ENCODE peak calls at places on chromosomes 16 and 17, in seven cellular contexts. P is IMR-90, K is OCI-LY7, M is small intestine, L is sigmoid colon, E is brain microvascular endothelial cell, H is PC-9. Z is an unnamed sample.

GRCh38 chr16:73747328-73747727 is 549.3 kb upstream of the PSMD7 start:
- DNase-seq in L (no peak), H (no peak), P (no peak), E (no peak), K (no peak), M (no peak), Z (no peak)

GRCh38 chr17:68972119-68972704 is 17.0 kb upstream of the ABCA8 start:
- DNase-seq in H (no peak), E (peak; percentile 18), P (peak; percentile 36), M (no peak), K (peak; percentile 33), L (no peak), Z (no peak)

GRCh38 chr17:33751702-33752065 is 458.6 kb upstream of the ASIC2 start:
- DNase-seq in H (no peak), L (no peak), P (no peak), M (no peak), E (no peak), K (no peak), Z (no peak)

GRCh38 chr16:49101997-49102396 is 179.6 kb downstream of the CBLN1 start:
- DNase-seq in L (no peak), E (no peak), M (no peak), K (no peak), H (no peak), P (no peak), Z (no peak)

GRCh38 chr16:14015017-14015416 is 56.1 kb upstream of the MRTFB start:
- DNase-seq in H (no peak), L (no peak), M (peak; percentile 6), E (no peak), P (peak; percentile 30), K (no peak), Z (no peak)

GRCh38 chr16:56611281-56611833 is 3.0 kb downstream of the MT2A start:
- DNase-seq in K (no peak), M (no peak), E (peak; percentile 32), H (no peak), L (no peak), P (peak; percentile 67), Z (no peak)

GRCh38 chr17:50976951-50977472 is 110.9 kb upstream of the TOB1 start:
- DNase-seq in L (no peak), H (no peak), M (no peak), K (no peak), E (no peak), P (no peak), Z (no peak)

GRCh38 chr17:60231234-60231633 is 81.5 kb downstream of the CA4 start:
- DNase-seq in P (peak; percentile 39), H (no peak), E (peak; percentile 32), M (peak; percentile 61), L (no peak), K (peak; percentile 22), Z (no peak)

GRCh38 chr17:39791296-39791992 is 53.7 kb downstream of the GRB7 start:
- DNase-seq in M (no peak), L (no peak), H (no peak), K (no peak), E (no peak), P (no peak), Z (no peak)

GRCh38 chr17:43356999-43357398 is 41.8 kb upstream of the ARL4D start:
- DNase-seq in H (peak; percentile 82), E (peak; percentile 86), L (no peak), P (peak; percentile 96), M (no peak), K (no peak), Z (peak; percentile 57)

GRCh38 chr17:58329035-58329807 is 626 bp upstream of the TSPOAP1 start:
- DNase-seq in K (peak; percentile 92), M (no peak), E (no peak), P (no peak), H (no peak), L (no peak), Z (no peak)

GRCh38 chr16:48788475-48788874 is 178.5 kb upstream of the N4BP1 start:
- DNase-seq in K (no peak), P (no peak), H (no peak), L (no peak), M (no peak), E (no peak), Z (no peak)

GRCh38 chr16:63614421-63614820 is 1507.4 kb downstream of the CDH11 start:
- DNase-seq in M (no peak), L (no peak), K (no peak), H (no peak), P (no peak), E (peak; percentile 7), Z (no peak)

GRCh38 chr16:63617990-63618763 is 1503.7 kb downstream of the CDH11 start:
- DNase-seq in P (no peak), M (peak; percentile 43), K (no peak), H (no peak), E (no peak), L (no peak), Z (peak; percentile 8)

GRCh38 chr16:63617047-63617989 is 1504.5 kb downstream of the CDH11 start:
- DNase-seq in M (peak; percentile 7), L (no peak), E (peak; percentile 1), K (no peak), P (no peak), H (no peak), Z (no peak)

GRCh38 chr16:63623551-63624039 is 1498.3 kb downstream of the CDH11 start:
- DNase-seq in E (no peak), P (no peak), H (no peak), L (no peak), M (no peak), K (no peak), Z (no peak)

DNA sequence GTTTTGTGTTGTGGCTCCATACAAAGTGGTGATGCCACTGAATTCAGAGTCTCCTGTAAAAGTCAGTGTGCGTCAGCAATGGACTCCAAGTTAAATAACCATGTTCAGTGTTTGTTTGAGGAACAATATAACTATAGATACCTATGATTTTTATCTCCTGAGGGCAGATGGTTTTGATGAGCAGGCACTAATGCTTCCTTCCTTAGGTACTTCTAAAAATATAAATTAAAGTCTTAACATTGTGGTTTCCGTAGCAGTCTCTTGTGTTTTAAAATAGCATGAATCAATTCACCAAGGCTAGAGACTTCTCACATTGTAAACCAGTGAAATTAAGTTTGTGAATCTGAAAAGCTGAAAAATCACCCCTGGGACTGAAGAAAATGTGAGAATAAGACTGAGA is 1503.0 kb downstream of the CDH11 start:
- DNase-seq in P (no peak), L (no peak), H (no peak), M (no peak), K (no peak), E (no peak), Z (no peak)
- H3K27ac ChIP-seq in P (no peak overlapping the region), L (no peak overlapping the region), H (no peak overlapping the region), M (no peak overlapping the region), K (no peak overlapping the region), E (no peak overlapping the region), Z (no peak overlapping the region)

GRCh38 chr16:89123001-89123830 is 29.6 kb downstream of the ACSF3 start:
- DNase-seq in L (no peak), H (no peak), M (no peak), E (no peak), P (no peak), K (no peak), Z (no peak)
- H3K27ac ChIP-seq in L (no peak overlapping the region), H (no peak overlapping the region), M (peak overlapping the region; percentile 5), E (no peak overlapping the region), P (no peak overlapping the region), K (peak overlapping the region; percentile 97), Z (no peak overlapping the region)

GRCh38 chr16:29862383-29862883 is 593 bp downstream of the CDIPT start:
- DNase-seq in M (peak; percentile 35), L (no peak), P (no peak), H (peak; percentile 48), E (no peak), K (no peak), Z (no peak)
- H3K27ac ChIP-seq in M (peak overlapping the region; percentile 83), L (peak overlapping the region; percentile 93), P (peak overlapping the region; percentile 86), H (no peak overlapping the region), E (peak overlapping the region; percentile 99), K (peak overlapping the region; percentile 45), Z (peak overlapping the region; percentile 76)

DNA sequence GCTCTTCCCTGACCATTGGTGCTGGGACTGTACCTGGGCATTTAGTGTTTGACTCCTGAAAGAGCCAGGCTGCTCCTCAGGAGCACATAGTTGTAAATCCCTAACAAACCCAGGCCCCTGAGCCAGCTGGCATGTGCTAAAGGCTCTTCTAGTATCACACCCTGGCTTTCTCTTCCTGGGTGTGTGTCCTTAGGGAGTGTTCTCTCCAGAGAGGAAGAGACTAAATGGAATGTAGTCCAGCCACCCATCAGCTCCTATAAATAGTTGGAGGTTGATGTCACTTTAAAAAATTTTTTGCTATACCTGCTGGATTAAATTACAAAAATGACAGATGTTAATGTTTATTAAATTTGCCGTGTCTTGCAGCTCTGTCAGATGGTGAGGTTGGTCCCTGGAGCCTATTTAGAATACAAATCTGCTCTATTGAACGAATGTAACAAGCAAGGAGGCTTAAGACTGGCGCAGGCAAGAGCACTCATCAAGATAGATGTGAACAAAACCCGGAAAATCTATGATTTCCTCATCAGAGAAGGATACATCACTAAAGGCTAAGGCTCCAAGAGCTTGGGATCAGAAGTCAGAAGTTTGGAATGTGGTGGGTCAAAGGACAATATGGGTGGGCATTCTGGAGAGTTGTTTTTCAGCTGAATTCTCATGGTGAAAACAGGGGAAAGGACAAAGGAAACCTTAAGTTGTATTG is 13.1 kb upstream of the DUSP14 start:
- DNase-seq in E (no peak), P (peak; percentile 55), M (no peak), L (no peak), K (no peak), H (peak; percentile 60), Z (no peak)
- H3K27ac ChIP-seq in E (peak overlapping the region; percentile 42), P (peak overlapping the region; percentile 36), M (no peak overlapping the region), L (no peak overlapping the region), K (no peak overlapping the region), H (peak overlapping the region; percentile 95), Z (peak overlapping the region; percentile 97)

GRCh38 chr17:8836821-8837426 is 30.6 kb downstream of the PIK3R6 start:
- DNase-seq in P (no peak), K (no peak), L (peak; percentile 40), M (no peak), E (no peak), H (no peak), Z (no peak)
- H3K27ac ChIP-seq in P (no peak overlapping the region), K (no peak overlapping the region), L (no peak overlapping the region), M (no peak overlapping the region), E (no peak overlapping the region), H (no peak overlapping the region), Z (no peak overlapping the region)